ENCODE peak calls at places on chromosome 16, in seven cellular contexts. B is OCI-LY7, R is hepatocyte, S is neural progenitor cell, E is pancreas, Y is esophagus muscularis mucosa, M is IMR-90. F is an unnamed sample.
A peak's percentile ranks its signal among the peaks of the same experiment; 100 is the strongest.

GRCh38 chr16:51167170-51167710 is 16.2 kb upstream of the SALL1 start:
- DNase-seq in B (no peak), R (peak; percentile 21), S (no peak), Y (no peak), M (no peak), E (no peak), F (no peak)

GRCh38 chr16:19555938-19556778 is 655 bp downstream of the VPS35L start:
- DNase-seq in E (peak; percentile 7), Y (no peak), B (peak; percentile 38), S (peak; percentile 88), R (peak; percentile 72), M (peak; percentile 26), F (no peak)

GRCh38 chr16:1146409-1146808 is 6.5 kb upstream of the CACNA1H start:
- DNase-seq in M (no peak), R (no peak), Y (no peak), B (peak; percentile 10), S (peak; percentile 46), E (no peak), F (no peak)

GRCh38 chr16:75198135-75198600 is 8.8 kb downstream of the CTRB2 start:
- DNase-seq in S (no peak), E (peak; percentile 48), B (no peak), R (peak; percentile 64), Y (no peak), M (peak; percentile 53), F (no peak)

GRCh38 chr16:81551821-81552304 is 107.3 kb downstream of the CMIP start:
- DNase-seq in Y (no peak), B (no peak), E (no peak), M (peak; percentile 71), S (no peak), R (peak; percentile 35), F (no peak)

GRCh38 chr16:47387026-47387734 is 73.7 kb downstream of the ITFG1 start:
- DNase-seq in S (no peak), E (no peak), R (no peak), Y (no peak), M (no peak), B (no peak), F (no peak)

GRCh38 chr16:30005341-30006094 is 5.3 kb downstream of the DOC2A start:
- DNase-seq in Y (no peak), M (peak; percentile 31), S (peak; percentile 70), E (no peak), R (peak; percentile 61), B (peak; percentile 59), F (peak; percentile 45)

GRCh38 chr16:89957214-89957785 is 8.7 kb downstream of the DEF8 start:
- DNase-seq in B (no peak), Y (no peak), M (no peak), E (no peak), R (no peak), S (no peak), F (no peak)

GRCh38 chr16:57167951-57168350 is 17.9 kb downstream of the PSME3IP1 start:
- DNase-seq in B (peak; percentile 84), E (no peak), S (peak; percentile 64), R (peak; percentile 66), M (peak; percentile 83), Y (no peak), F (peak; percentile 51)

GRCh38 chr16:18800674-18801196 is 614 bp downstream of the ARL6IP1 start:
- DNase-seq in Y (no peak), B (no peak), M (no peak), R (peak; percentile 29), E (no peak), S (peak; percentile 73), F (no peak)

GRCh38 chr16:165539-166374 is at the start of gene HBM:
- DNase-seq in Y (no peak), R (no peak), B (no peak), S (peak; percentile 43), E (no peak), M (no peak), F (no peak)

GRCh38 chr16:19871721-19872120 is 12.9 kb downstream of the GPRC5B start:
- DNase-seq in S (no peak), B (no peak), E (no peak), Y (no peak), M (no peak), R (no peak), F (no peak)

GRCh38 chr16:27633221-27633620 is 83.3 kb downstream of the KATNIP start:
- DNase-seq in M (no peak), S (no peak), R (no peak), E (no peak), B (no peak), Y (no peak), F (no peak)

GRCh38 chr16:3112058-3112880 is at the start of gene ZNF205:
- DNase-seq in R (peak; percentile 89), B (no peak), S (peak; percentile 85), E (peak; percentile 84), Y (no peak), M (peak; percentile 70), F (peak; percentile 90)

GRCh38 chr16:57187508-57187854 is 1.4 kb downstream of the RSPRY1 start:
- DNase-seq in R (peak; percentile 24), S (no peak), E (no peak), B (peak; percentile 12), M (no peak), Y (no peak), F (no peak)

GRCh38 chr16:6016530-6017184 is 919.1 kb upstream of the EEF2KMT start:
- DNase-seq in E (no peak), M (no peak), B (peak; percentile 8), R (peak; percentile 81), S (peak; percentile 90), Y (no peak), F (peak; percentile 44)

GRCh38 chr16:20880867-20881866 is 19.0 kb downstream of the DCUN1D3 start:
- DNase-seq in S (no peak), M (no peak), R (no peak), E (no peak), Y (no peak), B (no peak), F (no peak)

GRCh38 chr16:17101646-17102045 is 369.1 kb downstream of the XYLT1 start:
- DNase-seq in R (no peak), Y (no peak), M (peak; percentile 2), E (no peak), S (peak; percentile 25), B (peak; percentile 40), F (peak; percentile 20)

GRCh38 chr16:47590472-47590871 is 129.3 kb downstream of the PHKB start:
- DNase-seq in M (no peak), B (no peak), Y (no peak), R (no peak), E (no peak), S (no peak), F (no peak)

GRCh38 chr16:76614255-76614654 is 337.1 kb downstream of the CNTNAP4 start:
- DNase-seq in S (no peak), E (peak; percentile 5), Y (no peak), R (no peak), M (no peak), B (no peak), F (no peak)

GRCh38 chr16:66649167-66649566 is 44.7 kb downstream of the CMTM3 start:
- DNase-seq in S (no peak), Y (no peak), M (no peak), B (no peak), E (no peak), R (no peak), F (no peak)
- H3K27ac ChIP-seq in S (no peak overlapping the region), Y (no peak overlapping the region), M (no peak overlapping the region), B (no peak overlapping the region), E (no peak overlapping the region), R (no peak overlapping the region), F (no peak overlapping the region)

DNA sequence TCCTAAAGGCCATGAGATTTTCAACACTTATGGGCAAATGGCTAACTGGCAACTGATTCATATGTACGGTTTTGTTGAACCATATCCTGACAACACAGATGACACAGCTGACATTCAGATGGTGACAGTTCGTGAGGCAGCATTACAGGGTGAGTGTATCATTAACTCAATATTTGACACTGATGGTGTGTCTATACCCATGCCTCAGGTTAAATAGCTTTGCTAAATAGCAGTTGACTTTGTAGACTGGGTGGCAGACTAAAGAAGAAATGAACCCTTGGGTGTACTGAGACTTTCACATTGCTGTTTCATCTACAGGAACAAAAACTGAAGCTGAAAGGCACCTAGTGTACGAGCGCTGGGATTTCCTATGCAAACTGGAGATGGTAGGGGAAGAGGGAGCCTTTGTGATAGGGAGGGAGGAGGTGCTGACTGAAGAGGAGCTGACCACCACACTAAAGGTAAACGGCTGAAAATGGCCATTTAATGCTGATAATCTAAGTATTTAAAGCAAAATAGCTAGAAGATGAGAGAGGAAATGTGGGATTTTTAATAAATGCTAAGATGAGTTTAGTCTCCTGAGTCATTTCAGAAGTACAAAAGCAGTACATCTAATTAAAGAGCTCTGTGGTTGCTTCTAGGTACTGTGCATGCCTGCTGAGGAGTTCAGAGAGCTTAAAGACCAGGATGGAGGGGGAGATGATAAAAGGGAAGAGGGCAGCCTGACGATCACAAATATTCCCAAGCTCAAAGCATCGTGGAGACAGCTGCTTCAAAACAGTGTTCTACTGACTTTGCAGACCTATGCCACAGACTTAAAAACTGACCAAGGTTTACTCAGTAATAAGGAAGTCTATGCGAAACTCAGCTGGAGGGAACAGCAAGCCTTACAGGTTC is 3.0 kb downstream of the SETD6 start:
- DNase-seq in Y (no peak), E (no peak), R (no peak), M (no peak), S (no peak), B (no peak), F (no peak)
- H3K4me1 ChIP-seq in Y (peaks cover 15% of the 10 kb centered on the region), E (peaks cover 7% of the 10 kb centered on the region), R (peaks cover 21% of the 10 kb centered on the region), M (peaks cover 2% of the 10 kb centered on the region), S (peaks cover 15% of the 10 kb centered on the region), B (peaks cover 15% of the 10 kb centered on the region), F (peaks cover 3% of the 10 kb centered on the region)

GRCh38 chr16:8627456-8627855 is 6.0 kb downstream of the METTL22 start:
- DNase-seq in Y (no peak), E (no peak), S (no peak), M (no peak), B (no peak), R (no peak), F (no peak)

GRCh38 chr16:8630205-8630953 is 8.9 kb downstream of the METTL22 start:
- DNase-seq in S (no peak), B (no peak), Y (no peak), E (no peak), M (no peak), R (no peak), F (no peak)

GRCh38 chr16:8626946-8627345 is 5.4 kb downstream of the METTL22 start:
- DNase-seq in M (no peak), S (no peak), R (no peak), B (no peak), E (no peak), Y (no peak), F (no peak)

GRCh38 chr16:8631373-8631772 is 9.9 kb downstream of the METTL22 start:
- DNase-seq in Y (no peak), S (no peak), B (no peak), E (no peak), M (no peak), R (no peak), F (no peak)

GRCh38 chr16:8628981-8629725 is 7.7 kb downstream of the METTL22 start:
- DNase-seq in M (no peak), B (no peak), E (no peak), Y (no peak), S (no peak), R (no peak), F (no peak)
- H3K27ac ChIP-seq in M (no peak overlapping the region), B (no peak overlapping the region), E (no peak overlapping the region), Y (no peak overlapping the region), S (no peak overlapping the region), R (no peak overlapping the region), F (no peak overlapping the region)

DNA sequence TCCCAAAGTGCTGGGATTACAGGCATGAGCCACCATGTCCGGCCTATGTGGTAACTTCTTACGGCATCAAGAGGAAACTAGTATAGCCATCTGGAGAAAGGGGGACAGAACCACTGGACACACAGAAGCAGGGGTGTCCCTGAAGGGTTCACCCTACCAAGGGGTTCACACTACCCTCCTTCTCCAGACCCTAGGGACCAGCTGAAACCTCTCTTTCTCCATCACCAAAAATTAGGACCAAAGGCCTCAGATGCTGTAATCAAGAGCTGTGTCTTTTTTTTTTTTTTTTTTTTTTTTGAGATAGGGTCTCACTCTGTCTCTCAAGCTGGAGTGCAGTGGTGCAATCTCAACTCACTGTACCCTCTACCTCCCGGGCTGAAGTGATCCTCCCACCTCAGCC is 33.2 kb downstream of the ZFHX3 start:
- DNase-seq in E (no peak), R (no peak), M (no peak), Y (no peak), S (no peak), B (no peak), F (no peak)
- H3K4me1 ChIP-seq in E (peaks cover 45% of the 10 kb centered on the region), R (peaks cover 32% of the 10 kb centered on the region), M (peaks cover 21% of the 10 kb centered on the region), Y (peaks cover 30% of the 10 kb centered on the region), S (peaks cover 8% of the 10 kb centered on the region), B (no peaks in the 10 kb centered on the region), F (peaks cover 16% of the 10 kb centered on the region)